ENCODE peak calls at places on chromosomes 6 and 20, in eight cellular contexts. M, U, X, N, H, S, A and J are unnamed samples.

GRCh38 chr6:36595168-36595818 is 1.1 kb downstream of the SRSF3 start:
- DNase-seq in M (peak; percentile 59), U (no peak), X (peak; percentile 43), N (no peak), H (peak; percentile 74), S (peak; percentile 75), A (no peak), J (no peak)

GRCh38 chr6:42224222-42225042 is 6.8 kb upstream of the MRPS10 start:
- DNase-seq in M (peak; percentile 91), U (no peak), X (no peak), N (no peak), H (peak; percentile 95), S (peak; percentile 65), A (peak; percentile 97), J (peak; percentile 71)

GRCh38 chr20:21241400-21241799 is 61.7 kb upstream of the XRN2 start:
- DNase-seq in M (no peak), U (no peak), X (no peak), N (no peak), H (no peak), S (no peak), A (no peak), J (no peak)

GRCh38 chr6:134078166-134078565 is 25.7 kb upstream of the SLC2A12 start:
- DNase-seq in M (no peak), U (no peak), X (no peak), N (no peak), H (no peak), S (no peak), A (no peak), J (no peak)

GRCh38 chr6:169654590-169655391 is 47.0 kb downstream of the WDR27 start:
- DNase-seq in M (peak; percentile 83), U (no peak), X (no peak), N (peak; percentile 64), H (peak; percentile 76), S (peak; percentile 76), A (no peak), J (peak; percentile 72)

GRCh38 chr20:42740191-42740870 is 449.4 kb downstream of the PTPRT start:
- DNase-seq in M (no peak), U (no peak), X (no peak), N (no peak), H (no peak), S (no peak), A (no peak), J (no peak)

GRCh38 chr6:43274916-43275597 is 23.0 kb upstream of the SLC22A7 start:
- DNase-seq in M (no peak), U (no peak), X (peak; percentile 49), N (peak; percentile 65), H (no peak), S (no peak), A (no peak), J (peak; percentile 70)

GRCh38 chr6:56401477-56402070 is 154.2 kb upstream of the COL21A1 start:
- DNase-seq in M (no peak), U (no peak), X (no peak), N (no peak), H (no peak), S (no peak), A (no peak), J (no peak)

GRCh38 chr6:14747881-14748520 is 497.9 kb upstream of the JARID2 start:
- DNase-seq in M (peak; percentile 36), U (no peak), X (no peak), N (no peak), H (no peak), S (peak; percentile 39), A (no peak), J (no peak)

GRCh38 chr6:34177181-34177591 is 31.3 kb upstream of the GRM4 start:
- DNase-seq in M (no peak), U (no peak), X (no peak), N (no peak), H (no peak), S (no peak), A (no peak), J (no peak)

GRCh38 chr6:169559001-169559441 is 142.8 kb downstream of the WDR27 start:
- DNase-seq in M (peak; percentile 81), U (no peak), X (no peak), N (no peak), H (no peak), S (no peak), A (no peak), J (no peak)

GRCh38 chr6:133730881-133731280 is 158.0 kb upstream of the TCF21 start:
- DNase-seq in M (no peak), U (no peak), X (no peak), N (no peak), H (peak; percentile 22), S (peak; percentile 13), A (no peak), J (no peak)

GRCh38 chr20:48397689-48398005 is 430.2 kb downstream of the PREX1 start:
- DNase-seq in M (no peak), U (no peak), X (no peak), N (no peak), H (no peak), S (no peak), A (no peak), J (no peak)

GRCh38 chr6:24231578-24231977 is 105.6 kb downstream of the NRSN1 start:
- DNase-seq in M (no peak), U (no peak), X (no peak), N (no peak), H (no peak), S (no peak), A (no peak), J (no peak)

GRCh38 chr20:43982016-43982415 is 67.4 kb downstream of the TOX2 start:
- DNase-seq in M (no peak), U (no peak), X (no peak), N (no peak), H (no peak), S (no peak), A (no peak), J (no peak)

GRCh38 chr20:43984587-43984986 is 69.9 kb downstream of the TOX2 start:
- DNase-seq in M (no peak), U (no peak), X (no peak), N (no peak), H (no peak), S (peak; percentile 50), A (no peak), J (no peak)

GRCh38 chr20:43983904-43984361 is 69.3 kb downstream of the TOX2 start:
- DNase-seq in M (no peak), U (no peak), X (no peak), N (no peak), H (no peak), S (no peak), A (no peak), J (no peak)

GRCh38 chr20:43982886-43983285 is 68.2 kb downstream of the TOX2 start:
- DNase-seq in M (no peak), U (no peak), X (no peak), N (no peak), H (no peak), S (no peak), A (no peak), J (no peak)

GRCh38 chr20:43983359-43983758 is 68.7 kb downstream of the TOX2 start:
- DNase-seq in M (no peak), U (no peak), X (no peak), N (peak; percentile 16), H (no peak), S (no peak), A (no peak), J (no peak)
- TF ChIP-seq CTCF in M (peak; percentile 37), U (no peak), X (peak; percentile 43), N (no peak), H (peak; percentile 17), S (peak; percentile 33), A (no peak), J (peak; percentile 41)

GRCh38 chr6:13630499-13630898 is 15.4 kb downstream of the NOL7 start:
- DNase-seq in M (no peak), U (no peak), X (no peak), N (no peak), H (no peak), S (no peak), A (no peak), J (no peak)

GRCh38 chr6:13629459-13630116 is 14.5 kb downstream of the NOL7 start:
- DNase-seq in M (no peak), U (no peak), X (no peak), N (no peak), H (peak; percentile 9), S (peak; percentile 32), A (no peak), J (no peak)

GRCh38 chr6:13624871-13625288 is 9.7 kb downstream of the NOL7 start:
- DNase-seq in M (peak; percentile 14), U (no peak), X (peak; percentile 67), N (no peak), H (peak; percentile 64), S (peak; percentile 65), A (peak; percentile 47), J (peak; percentile 40)
- TF ChIP-seq CTCF in M (peak; percentile 61), U (peak; percentile 44), X (peak; percentile 65), N (peak; percentile 38), H (peak; percentile 57), S (peak; percentile 66), A (no peak), J (peak; percentile 41)

GRCh38 chr20:61874421-61875068 is 191.1 kb downstream of the TAF4 start:
- DNase-seq in M (peak; percentile 14), U (peak; percentile 33), X (peak; percentile 81), N (peak; percentile 48), H (peak; percentile 35), S (no peak), A (peak; percentile 32), J (no peak)
- TF ChIP-seq CTCF in M (peak; percentile 37), U (peak; percentile 17), X (peak; percentile 62), N (peak; percentile 21), H (peak; percentile 26), S (no peak), A (peak; percentile 41), J (no peak)

GRCh38 chr20:36480456-36481048 is 60.8 kb upstream of the MYL9 start:
- DNase-seq in M (no peak), U (no peak), X (no peak), N (no peak), H (no peak), S (no peak), A (no peak), J (no peak)

GRCh38 chr20:36482044-36482473 is 59.3 kb upstream of the MYL9 start:
- DNase-seq in M (no peak), U (peak; percentile 51), X (no peak), N (no peak), H (no peak), S (no peak), A (no peak), J (no peak)

GRCh38 chr20:36479938-36480337 is 61.4 kb upstream of the MYL9 start:
- DNase-seq in M (no peak), U (no peak), X (no peak), N (no peak), H (no peak), S (no peak), A (no peak), J (no peak)

GRCh38 chr20:36483205-36483918 is 58.0 kb upstream of the MYL9 start:
- DNase-seq in M (no peak), U (no peak), X (no peak), N (no peak), H (no peak), S (no peak), A (no peak), J (no peak)

DNA sequence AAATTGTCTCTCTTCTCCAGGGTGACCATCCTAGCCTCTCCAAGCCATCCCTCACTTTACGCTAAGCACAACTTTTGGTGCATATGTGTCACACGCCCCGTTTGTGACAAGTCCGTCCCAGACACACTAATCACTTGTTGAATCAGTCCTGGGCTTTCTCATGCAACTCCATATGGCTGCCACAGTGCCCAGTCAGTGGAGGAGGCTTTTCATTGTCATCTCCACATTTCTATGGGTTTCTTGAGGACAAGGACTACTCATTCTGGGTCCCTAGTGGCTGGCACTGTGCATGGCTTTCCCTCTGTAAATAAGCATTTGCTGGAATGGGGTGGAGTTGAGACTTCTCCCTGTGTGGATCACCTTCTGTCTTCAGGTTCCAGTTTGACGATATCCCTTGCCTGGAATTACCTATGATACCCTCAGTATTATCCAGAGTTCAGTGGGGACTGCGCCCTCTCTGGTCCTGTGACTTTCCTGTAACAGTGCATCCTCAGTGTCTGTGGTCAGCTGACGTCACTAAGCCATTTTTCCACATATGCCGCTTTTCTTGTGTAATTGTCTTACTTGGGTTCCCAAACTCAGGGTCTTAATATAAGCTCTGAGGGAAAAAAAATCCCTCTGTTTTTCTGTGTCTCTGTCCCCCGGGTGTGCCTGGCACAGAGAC is 59.8 kb upstream of the MYL9 start:
- DNase-seq in M (no peak), U (no peak), X (no peak), N (no peak), H (no peak), S (no peak), A (no peak), J (no peak)
- TF ChIP-seq CTCF in M (no peak), U (no peak), X (peak; percentile 14), N (no peak), H (peak; percentile 4), S (no peak), A (no peak), J (no peak)